ENCODE peak calls at places on chromosomes 3 and 15, in nine cellular contexts. One of them, this sample, is unnamed.
A peak's percentile ranks its signal among the peaks of the same experiment; 100 is the strongest.

GRCh38 chr3:115187149-115187757 is 40.2 kb upstream of the ZBTB20 start:
- DNase-seq in ELF-1: no peak
- DNase-seq in activated CD4-positive, alpha-beta T cell treated with anti-CD3 and anti-CD28 coated beads, Interleukin-2, amount 50 U/mL, for 24 hours: no peak
- DNase-seq in hypothalamus: no peak
- DNase-seq in activated CD8-positive, alpha-beta T cell treated with anti-CD3 and anti-CD28 coated beads for 36 hours: no peak
- DNase-seq in EL: no peak
- DNase-seq in AG09319: no peak
- DNase-seq in mesenchymal stem cell: no peak
- DNase-seq in midbrain: no peak
- DNase-seq in this sample: no peak

GRCh38 chr3:159322322-159322939 is 520.6 kb downstream of the MFSD1 start:
- DNase-seq in ELF-1: peak; percentile 70
- DNase-seq in activated CD4-positive, alpha-beta T cell treated with anti-CD3 and anti-CD28 coated beads, Interleukin-2, amount 50 U/mL, for 24 hours: no peak
- DNase-seq in hypothalamus: peak; percentile 2
- DNase-seq in activated CD8-positive, alpha-beta T cell treated with anti-CD3 and anti-CD28 coated beads for 36 hours: peak; percentile 48
- DNase-seq in EL: peak; percentile 38
- DNase-seq in AG09319: no peak
- DNase-seq in mesenchymal stem cell: peak; percentile 9
- DNase-seq in midbrain: peak; percentile 32
- DNase-seq in this sample: no peak

GRCh38 chr3:57646723-57647122 is 46.2 kb downstream of the DENND6A start:
- DNase-seq in ELF-1: no peak
- DNase-seq in activated CD4-positive, alpha-beta T cell treated with anti-CD3 and anti-CD28 coated beads, Interleukin-2, amount 50 U/mL, for 24 hours: no peak
- DNase-seq in hypothalamus: no peak
- DNase-seq in activated CD8-positive, alpha-beta T cell treated with anti-CD3 and anti-CD28 coated beads for 36 hours: no peak
- DNase-seq in EL: peak; percentile 36
- DNase-seq in AG09319: no peak
- DNase-seq in mesenchymal stem cell: peak; percentile 20
- DNase-seq in midbrain: no peak
- DNase-seq in this sample: no peak

GRCh38 chr3:15051531-15051930 is 13.6 kb downstream of the MRPS25 start:
- DNase-seq in ELF-1: peak; percentile 89
- DNase-seq in activated CD4-positive, alpha-beta T cell treated with anti-CD3 and anti-CD28 coated beads, Interleukin-2, amount 50 U/mL, for 24 hours: no peak
- DNase-seq in hypothalamus: peak; percentile 14
- DNase-seq in activated CD8-positive, alpha-beta T cell treated with anti-CD3 and anti-CD28 coated beads for 36 hours: peak; percentile 69
- DNase-seq in EL: peak; percentile 53
- DNase-seq in AG09319: no peak
- DNase-seq in mesenchymal stem cell: peak; percentile 61
- DNase-seq in midbrain: no peak
- DNase-seq in this sample: no peak

GRCh38 chr3:139302084-139302800 is 41.6 kb upstream of the MRPS22 start:
- DNase-seq in ELF-1: peak; percentile 50
- DNase-seq in activated CD4-positive, alpha-beta T cell treated with anti-CD3 and anti-CD28 coated beads, Interleukin-2, amount 50 U/mL, for 24 hours: no peak
- DNase-seq in hypothalamus: no peak
- DNase-seq in activated CD8-positive, alpha-beta T cell treated with anti-CD3 and anti-CD28 coated beads for 36 hours: no peak
- DNase-seq in EL: peak; percentile 100
- DNase-seq in AG09319: peak; percentile 97
- DNase-seq in mesenchymal stem cell: peak; percentile 99
- DNase-seq in midbrain: no peak
- DNase-seq in this sample: no peak

GRCh38 chr15:50797926-50798325 is 32.4 kb upstream of the SPPL2A start:
- DNase-seq in ELF-1: no peak
- DNase-seq in activated CD4-positive, alpha-beta T cell treated with anti-CD3 and anti-CD28 coated beads, Interleukin-2, amount 50 U/mL, for 24 hours: no peak
- DNase-seq in hypothalamus: no peak
- DNase-seq in activated CD8-positive, alpha-beta T cell treated with anti-CD3 and anti-CD28 coated beads for 36 hours: no peak
- DNase-seq in EL: no peak
- DNase-seq in AG09319: no peak
- DNase-seq in mesenchymal stem cell: no peak
- DNase-seq in midbrain: no peak
- DNase-seq in this sample: no peak

GRCh38 chr15:76177491-76178040 is 117.8 kb downstream of the TMEM266 start:
- DNase-seq in ELF-1: peak; percentile 44
- DNase-seq in activated CD4-positive, alpha-beta T cell treated with anti-CD3 and anti-CD28 coated beads, Interleukin-2, amount 50 U/mL, for 24 hours: no peak
- DNase-seq in hypothalamus: peak; percentile 10
- DNase-seq in activated CD8-positive, alpha-beta T cell treated with anti-CD3 and anti-CD28 coated beads for 36 hours: no peak
- DNase-seq in EL: peak; percentile 81
- DNase-seq in AG09319: peak; percentile 48
- DNase-seq in mesenchymal stem cell: peak; percentile 43
- DNase-seq in midbrain: no peak
- DNase-seq in this sample: no peak

GRCh38 chr3:45509768-45510129 is 84.8 kb upstream of the LIMD1 start:
- DNase-seq in ELF-1: peak; percentile 8
- DNase-seq in activated CD4-positive, alpha-beta T cell treated with anti-CD3 and anti-CD28 coated beads, Interleukin-2, amount 50 U/mL, for 24 hours: no peak
- DNase-seq in hypothalamus: no peak
- DNase-seq in activated CD8-positive, alpha-beta T cell treated with anti-CD3 and anti-CD28 coated beads for 36 hours: no peak
- DNase-seq in EL: no peak
- DNase-seq in AG09319: no peak
- DNase-seq in mesenchymal stem cell: no peak
- DNase-seq in midbrain: no peak
- DNase-seq in this sample: no peak

GRCh38 chr3:43879166-43879565 is 188.4 kb downstream of the ABHD5 start:
- DNase-seq in ELF-1: peak; percentile 85
- DNase-seq in activated CD4-positive, alpha-beta T cell treated with anti-CD3 and anti-CD28 coated beads, Interleukin-2, amount 50 U/mL, for 24 hours: no peak
- DNase-seq in hypothalamus: no peak
- DNase-seq in activated CD8-positive, alpha-beta T cell treated with anti-CD3 and anti-CD28 coated beads for 36 hours: peak; percentile 40
- DNase-seq in EL: no peak
- DNase-seq in AG09319: no peak
- DNase-seq in mesenchymal stem cell: no peak
- DNase-seq in midbrain: no peak
- DNase-seq in this sample: no peak

GRCh38 chr3:132134611-132135010 is 99.8 kb upstream of the CPNE4 start:
- DNase-seq in ELF-1: no peak
- DNase-seq in activated CD4-positive, alpha-beta T cell treated with anti-CD3 and anti-CD28 coated beads, Interleukin-2, amount 50 U/mL, for 24 hours: no peak
- DNase-seq in hypothalamus: no peak
- DNase-seq in activated CD8-positive, alpha-beta T cell treated with anti-CD3 and anti-CD28 coated beads for 36 hours: no peak
- DNase-seq in EL: peak; percentile 85
- DNase-seq in AG09319: peak; percentile 80
- DNase-seq in mesenchymal stem cell: peak; percentile 29
- DNase-seq in midbrain: no peak
- DNase-seq in this sample: no peak

GRCh38 chr3:113533534-113533892 is 1.2 kb downstream of the SIDT1 start:
- DNase-seq in ELF-1: no peak
- DNase-seq in activated CD4-positive, alpha-beta T cell treated with anti-CD3 and anti-CD28 coated beads, Interleukin-2, amount 50 U/mL, for 24 hours: no peak
- DNase-seq in hypothalamus: no peak
- DNase-seq in activated CD8-positive, alpha-beta T cell treated with anti-CD3 and anti-CD28 coated beads for 36 hours: peak; percentile 58
- DNase-seq in EL: no peak
- DNase-seq in AG09319: no peak
- DNase-seq in mesenchymal stem cell: no peak
- DNase-seq in midbrain: peak; percentile 22
- DNase-seq in this sample: no peak

GRCh38 chr3:155805204-155805801 is 775 bp downstream of the C3orf33 start:
- DNase-seq in ELF-1: peak; percentile 18
- DNase-seq in activated CD4-positive, alpha-beta T cell treated with anti-CD3 and anti-CD28 coated beads, Interleukin-2, amount 50 U/mL, for 24 hours: no peak
- DNase-seq in hypothalamus: no peak
- DNase-seq in activated CD8-positive, alpha-beta T cell treated with anti-CD3 and anti-CD28 coated beads for 36 hours: no peak
- DNase-seq in EL: no peak
- DNase-seq in AG09319: no peak
- DNase-seq in mesenchymal stem cell: no peak
- DNase-seq in midbrain: no peak
- DNase-seq in this sample: no peak

This sample was measured in NCI-H1417 treated with DMSO at 0.1 percent for 48 hours.